ENCODE peak calls at places on chromosomes 13 and 19, in seven cellular contexts. D is esophagus squamous epithelium; S is uterus; P is tibial nerve; I is CD4-positive, alpha-beta T cell; F is K562; H is colonic mucosa. T is an unnamed sample. For H3K27me3, the result is how much of the 10 kb centered on the place peaks cover.

GRCh38 chr19:11485245-11485837 is 4.5 kb upstream of the ELAVL3 start:
- DNase-seq in I (no peak), P (no peak), D (no peak), S (no peak), F (peak), H (no peak), T (no peak)

GRCh38 chr13:86684402-86684801 is 885.2 kb upstream of the SLITRK6 start:
- DNase-seq in S (no peak), D (no peak), I (no peak), H (no peak), P (no peak), F (no peak), T (no peak)

GRCh38 chr13:44738463-44738862 is 162.3 kb upstream of the TSC22D1 start:
- DNase-seq in D (no peak), S (no peak), P (no peak), I (no peak), F (no peak), H (no peak), T (no peak)

GRCh38 chr19:39154626-39155100 is 29.1 kb downstream of the PAK4 start:
- DNase-seq in D (no peak), S (no peak), H (peak), P (no peak), F (peak), I (no peak), T (no peak)

GRCh38 chr19:21084343-21084742 is 2.3 kb downstream of the ZNF714 start:
- DNase-seq in D (no peak), H (no peak), S (no peak), P (no peak), I (no peak), F (no peak), T (no peak)

GRCh38 chr13:29849071-29849541 is 1.3 kb downstream of the UBL3 start:
- DNase-seq in I (no peak), P (peak), F (no peak), S (no peak), H (peak), D (no peak), T (no peak)

GRCh38 chr13:76148926-76149325 is 512.8 kb downstream of the LMO7 start:
- DNase-seq in F (no peak), D (no peak), P (no peak), S (no peak), H (no peak), I (no peak), T (no peak)

GRCh38 chr13:34128661-34129060 is 310.7 kb downstream of the RFC3 start:
- DNase-seq in H (no peak), P (no peak), D (no peak), S (no peak), I (no peak), F (no peak), T (no peak)

GRCh38 chr13:112141643-112142400 is 74.9 kb downstream of the SOX1 start:
- DNase-seq in H (no peak), I (no peak), S (no peak), F (no peak), P (no peak), D (no peak), T (no peak)

GRCh38 chr13:24280722-24281121 is 28.7 kb upstream of the C1QTNF9 start:
- DNase-seq in H (no peak), D (no peak), P (no peak), I (no peak), S (no peak), F (no peak), T (no peak)

GRCh38 chr13:40164137-40164536 is 502.3 kb downstream of the FOXO1 start:
- DNase-seq in S (no peak), P (no peak), I (no peak), F (no peak), D (no peak), H (no peak), T (no peak)

GRCh38 chr19:12954150-12954962 is 2.7 kb downstream of the GADD45GIP1 start:
- DNase-seq in D (no peak), P (no peak), H (peak), F (no peak), I (no peak), S (no peak), T (no peak)

GRCh38 chr13:105510363-105510762 is 1025.1 kb downstream of the EFNB2 start:
- DNase-seq in H (no peak), P (no peak), S (no peak), F (no peak), D (no peak), I (no peak), T (no peak)

GRCh38 chr13:77827350-77827749 is 91.3 kb downstream of the EDNRB start:
- DNase-seq in F (no peak), I (no peak), S (no peak), H (no peak), P (peak), D (no peak), T (no peak)
- H3K27me3 ChIP-seq in F (under half), I (under half), S (under half), H (under half), P (under half), D (under half), T (under half)

GRCh38 chr19:14272623-14273022 is 66.7 kb upstream of the ADGRL1 start:
- DNase-seq in H (no peak), S (no peak), I (no peak), D (no peak), P (no peak), F (no peak), T (no peak)

GRCh38 chr19:14265285-14266036 is 59.5 kb upstream of the ADGRL1 start:
- DNase-seq in H (no peak), F (peak), P (no peak), I (no peak), S (peak), D (no peak), T (no peak)

GRCh38 chr19:14271830-14272229 is 65.9 kb upstream of the ADGRL1 start:
- DNase-seq in P (no peak), H (no peak), F (peak), S (no peak), I (no peak), D (no peak), T (no peak)

GRCh38 chr19:14267224-14267741 is 61.3 kb upstream of the ADGRL1 start:
- DNase-seq in I (no peak), S (no peak), P (no peak), H (no peak), D (no peak), F (no peak), T (no peak)
- H3K27me3 ChIP-seq in I (under half), S (under half), P (under half), H (under half), D (under half), F (under half), T (under half)

DNA sequence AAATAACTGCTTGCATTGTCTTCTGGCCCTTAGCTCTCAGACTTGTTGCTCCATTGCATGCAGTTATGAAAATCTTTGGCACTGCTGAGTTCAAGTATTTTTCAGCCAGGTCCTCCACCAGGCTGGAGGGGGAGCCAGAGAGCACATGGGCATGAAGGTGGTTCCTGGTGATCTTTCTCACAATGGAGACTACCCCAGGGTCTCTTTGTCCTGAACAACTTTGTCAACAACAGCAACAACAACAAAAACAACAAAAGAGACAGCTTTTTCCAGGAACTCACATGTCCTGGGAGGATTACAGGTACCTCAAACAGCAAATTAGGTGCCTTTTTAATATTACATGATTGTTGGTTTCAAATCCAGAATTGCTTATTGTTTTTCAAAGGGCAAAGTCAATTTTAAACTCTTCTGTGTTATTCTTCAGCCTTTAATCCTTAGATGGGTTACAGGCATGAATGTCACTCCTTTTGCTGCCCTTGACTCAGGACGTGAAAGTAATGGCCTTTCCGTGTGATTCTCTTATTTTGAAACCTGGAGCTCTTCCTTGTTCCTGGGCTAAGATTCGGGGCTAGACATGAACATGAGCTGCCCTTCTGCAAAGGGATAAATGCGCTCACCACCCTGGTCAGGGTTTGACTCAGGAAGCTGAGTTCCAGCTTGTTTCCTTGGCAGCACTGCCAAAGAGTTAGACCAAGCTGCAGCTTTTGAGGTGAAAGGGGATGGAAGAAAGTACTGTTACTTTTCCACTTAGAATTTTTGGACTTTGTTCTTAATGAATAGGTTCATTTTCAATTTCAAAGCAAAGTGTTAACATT is 1.8 kb downstream of the RGCC start:
- DNase-seq in D (peak), F (peak), P (no peak), I (peak), H (peak), S (no peak), T (no peak)
- H3K27me3 ChIP-seq in D (half or more), F (under half), P (under half), I (under half), H (under half), S (under half), T (half or more)

DNA sequence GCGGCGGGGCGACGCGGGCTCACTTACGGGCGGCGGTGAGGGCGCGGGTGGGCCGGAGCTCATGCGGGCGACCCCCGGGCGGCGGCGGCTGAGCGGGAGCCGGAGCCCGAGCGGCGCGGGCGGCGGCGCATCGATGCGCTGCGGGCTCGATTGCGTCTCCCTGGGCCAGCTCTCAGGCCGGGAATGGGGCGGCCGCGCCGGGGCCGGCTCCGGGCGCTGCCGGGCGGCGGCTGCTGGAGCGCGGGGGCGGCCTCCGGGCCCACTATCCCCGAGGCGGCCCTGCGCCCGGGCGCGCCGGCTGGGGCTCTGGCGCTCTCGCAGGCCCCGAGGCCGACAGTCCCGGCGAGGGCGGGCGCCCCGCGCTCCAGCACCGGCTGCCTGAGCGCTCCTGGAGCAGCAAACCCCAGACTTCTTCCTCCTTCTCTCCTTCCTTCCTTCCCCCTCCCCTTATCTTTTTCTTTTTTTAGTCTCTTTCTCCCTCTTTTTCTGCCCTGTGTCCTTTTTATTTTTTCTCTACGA is 1.5 kb upstream of the TSHZ3 start:
- DNase-seq in H (no peak), F (peak), P (no peak), D (no peak), S (peak), I (no peak), T (no peak)
- H3K27me3 ChIP-seq in H (half or more), F (half or more), P (under half), D (half or more), S (under half), I (half or more), T (half or more)

GRCh38 chr13:113319371-113319770 is 22.3 kb downstream of the LAMP1 start:
- DNase-seq in I (no peak), H (no peak), S (no peak), D (no peak), P (no peak), F (no peak), T (no peak)

GRCh38 chr13:113318956-113319355 is 21.9 kb downstream of the LAMP1 start:
- DNase-seq in H (no peak), I (no peak), D (no peak), S (no peak), P (no peak), F (no peak), T (no peak)

GRCh38 chr13:113322043-113322461 is 25.0 kb downstream of the LAMP1 start:
- DNase-seq in S (no peak), H (no peak), F (no peak), I (no peak), P (no peak), D (no peak), T (no peak)

GRCh38 chr13:113321546-113321945 is 24.5 kb downstream of the LAMP1 start:
- DNase-seq in H (no peak), I (no peak), S (no peak), F (no peak), P (no peak), D (no peak), T (no peak)

GRCh38 chr13:113320226-113320875 is 23.3 kb downstream of the LAMP1 start:
- DNase-seq in S (no peak), I (no peak), F (no peak), D (no peak), P (no peak), H (no peak), T (no peak)
- H3K27me3 ChIP-seq in S (under half), I (under half), F (under half), D (under half), P (under half), H (under half), T (under half)

GRCh38 chr19:3627351-3627723 is 747 bp upstream of the CACTIN start:
- DNase-seq in S (no peak), P (peak), H (peak), I (no peak), D (no peak), F (no peak), T (no peak)

GRCh38 chr19:3623716-3624115 is 2.9 kb downstream of the CACTIN start:
- DNase-seq in P (no peak), S (no peak), H (no peak), D (no peak), F (no peak), I (no peak), T (no peak)

GRCh38 chr19:3625996-3626472 is 556 bp downstream of the CACTIN start:
- DNase-seq in I (no peak), F (no peak), P (no peak), D (no peak), S (no peak), H (no peak), T (no peak)

GRCh38 chr19:3622224-3622623 is 4.4 kb downstream of the CACTIN start:
- DNase-seq in I (no peak), F (no peak), D (no peak), S (no peak), P (no peak), H (no peak), T (no peak)

DNA sequence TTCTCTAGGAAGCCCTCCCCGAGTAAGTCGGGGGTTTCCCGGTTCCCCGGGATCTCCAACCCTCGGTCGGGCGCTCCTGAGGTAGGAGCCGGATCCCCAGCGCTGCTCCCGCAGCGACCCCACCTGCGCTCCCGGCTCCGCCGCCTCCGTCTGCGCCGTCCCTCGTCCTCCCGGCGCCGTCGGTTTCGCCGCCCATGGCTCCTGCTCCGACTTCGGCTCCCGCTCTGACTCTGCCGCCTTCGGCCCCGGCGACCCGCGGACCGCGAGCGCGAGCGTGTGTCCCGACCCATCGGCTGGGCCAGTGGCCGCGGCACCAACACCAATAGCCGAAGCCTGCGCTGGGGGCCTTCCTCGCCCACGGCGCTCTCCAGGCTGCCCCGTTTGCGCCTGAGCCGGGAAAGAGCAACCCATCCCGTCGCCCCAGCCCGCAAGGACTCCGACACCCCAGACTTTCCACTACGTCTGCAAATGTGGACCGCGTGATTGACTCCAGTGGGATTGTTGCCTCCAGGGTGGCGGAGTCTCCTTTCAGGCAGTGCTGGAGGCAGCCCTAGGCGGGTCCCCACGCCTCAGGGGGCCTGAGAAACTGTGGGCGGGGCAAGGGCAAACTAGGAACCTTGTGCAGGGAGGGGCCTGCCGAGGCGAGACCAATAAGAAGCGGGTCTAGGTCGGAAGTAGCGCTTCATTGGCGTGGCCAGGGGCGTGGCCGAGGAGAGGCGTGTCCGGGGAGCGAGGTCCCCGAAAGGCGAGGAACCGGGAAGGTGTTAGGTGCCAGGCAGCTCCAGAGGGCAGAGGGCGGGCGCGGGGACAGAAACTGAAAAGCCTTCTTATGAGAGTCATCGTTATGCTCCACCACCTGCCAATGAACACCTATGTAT is at the start of gene CACTIN:
- DNase-seq in I (peak), H (peak), F (peak), S (peak), P (peak), D (peak), T (peak)
- H3K27me3 ChIP-seq in I (under half), H (under half), F (under half), S (under half), P (under half), D (under half), T (under half)

GRCh38 chr19:9952276-9952675 is 16.0 kb upstream of the OLFM2 start:
- DNase-seq in F (no peak), I (no peak), P (no peak), D (no peak), S (no peak), H (no peak), T (peak)
- H3K27me3 ChIP-seq in F (under half), I (under half), P (under half), D (under half), S (under half), H (under half), T (under half)